ENCODE peak calls at places on chromosomes 6 and 20, in eight cellular contexts. X is heart right ventricle, N is cardiac muscle cell, B is left ventricle myocardium inferior, M is cardiac fibroblast, E is stomach, Y is HL-60, K is testis. C is an unnamed sample.

GRCh38 chr6:3228791-3229565 is 1.5 kb upstream of the TUBB2B start:
- DNase-seq in N (no peak), B (no peak), Y (no peak), X (no peak), K (no peak), M (no peak), E (no peak), C (peak; percentile 69)

GRCh38 chr6:72704979-72705378 is 83.1 kb downstream of the KCNQ5 start:
- DNase-seq in E (no peak), Y (no peak), N (peak; percentile 21), M (peak; percentile 11), B (no peak), K (no peak), X (no peak), C (no peak)

GRCh38 chr6:164419099-164419498 is 890.3 kb downstream of the C6orf118 start:
- DNase-seq in N (no peak), B (no peak), E (no peak), M (no peak), Y (no peak), X (no peak), K (no peak), C (no peak)

GRCh38 chr6:1825926-1826325 is 216.2 kb downstream of the FOXC1 start:
- DNase-seq in X (no peak), B (no peak), K (no peak), N (no peak), E (no peak), M (no peak), Y (no peak), C (no peak)

GRCh38 chr6:70194421-70194820 is 108.5 kb downstream of the COL9A1 start:
- DNase-seq in B (no peak), E (no peak), X (no peak), N (no peak), K (no peak), Y (no peak), M (no peak), C (no peak)

GRCh38 chr20:51335329-51335841 is 207.1 kb downstream of the NFATC2 start:
- DNase-seq in K (no peak), E (no peak), N (peak; percentile 93), Y (no peak), X (no peak), B (no peak), M (peak; percentile 99), C (no peak)

GRCh38 chr6:158311193-158311592 is 1.1 kb upstream of the TULP4 start:
- DNase-seq in K (peak; percentile 74), E (no peak), X (peak; percentile 25), Y (no peak), N (no peak), B (peak; percentile 17), M (peak; percentile 75), C (no peak)

GRCh38 chr20:17896771-17897369 is 71.7 kb downstream of the SNX5 start:
- DNase-seq in N (no peak), M (peak; percentile 11), B (no peak), Y (no peak), X (no peak), E (no peak), K (no peak), C (no peak)

GRCh38 chr20:41135888-41136243 is 1.5 kb upstream of the PLCG1 start:
- DNase-seq in N (no peak), X (no peak), E (no peak), M (no peak), B (no peak), K (no peak), Y (no peak), C (no peak)

GRCh38 chr6:105227292-105227628 is 47.4 kb upstream of the POPDC3 start:
- DNase-seq in E (no peak), Y (no peak), M (no peak), X (no peak), K (no peak), N (no peak), B (no peak), C (no peak)

GRCh38 chr20:58040447-58041290 is 187.8 kb downstream of the ANKRD60 start:
- DNase-seq in B (no peak), X (no peak), K (no peak), Y (no peak), M (no peak), N (no peak), E (no peak), C (no peak)

GRCh38 chr6:131627724-131628682 is at the start of gene MED23:
- DNase-seq in E (peak; percentile 97), Y (peak; percentile 84), M (peak; percentile 96), X (peak; percentile 95), N (peak; percentile 97), K (peak; percentile 94), B (peak; percentile 94), C (peak; percentile 97)

GRCh38 chr6:109372070-109372585 is 10.1 kb downstream of the CD164 start:
- DNase-seq in Y (no peak), N (no peak), B (no peak), E (no peak), K (no peak), X (no peak), M (peak; percentile 35), C (no peak)

GRCh38 chr20:38156888-38157634 is 8.0 kb downstream of the TGM2 start:
- DNase-seq in E (no peak), Y (no peak), B (peak; percentile 66), N (no peak), M (peak; percentile 15), K (no peak), X (peak; percentile 68), C (no peak)

GRCh38 chr6:138546733-138547185 is 47.5 kb upstream of the NHSL1 start:
- DNase-seq in B (no peak), M (peak; percentile 74), K (no peak), X (no peak), N (no peak), E (no peak), Y (no peak), C (no peak)

GRCh38 chr6:138480279-138480949 is 18.9 kb downstream of the NHSL1 start:
- DNase-seq in M (no peak), B (no peak), E (no peak), Y (no peak), X (no peak), K (no peak), N (no peak), C (no peak)

GRCh38 chr20:60624066-60624465 is 628.0 kb upstream of the CDH4 start:
- DNase-seq in N (no peak), K (no peak), E (no peak), B (no peak), X (no peak), M (no peak), Y (no peak), C (no peak)

GRCh38 chr20:60630609-60631008 is 621.5 kb upstream of the CDH4 start:
- DNase-seq in K (no peak), M (no peak), N (no peak), B (no peak), E (no peak), Y (no peak), X (no peak), C (no peak)

GRCh38 chr20:60629206-60629605 is 622.9 kb upstream of the CDH4 start:
- DNase-seq in X (no peak), E (no peak), K (no peak), B (no peak), Y (no peak), N (no peak), M (no peak), C (no peak)

GRCh38 chr20:60632420-60633262 is 619.4 kb upstream of the CDH4 start:
- DNase-seq in B (no peak), E (no peak), K (no peak), M (no peak), N (no peak), Y (no peak), X (no peak), C (no peak)

GRCh38 chr20:60627751-60628565 is 624.1 kb upstream of the CDH4 start:
- DNase-seq in N (no peak), X (no peak), M (no peak), B (no peak), E (no peak), K (no peak), Y (no peak), C (no peak)
- TF ChIP-seq CTCF in N (no peak), X (no peak), M (no peak), B (no peak), E (no peak), K (no peak), Y (no peak), C (no peak)

GRCh38 chr6:31328355-31328960 is 28.5 kb downstream of the HLA-B start:
- DNase-seq in K (no peak), X (no peak), N (no peak), Y (no peak), E (no peak), B (no peak), M (no peak), C (no peak)

GRCh38 chr6:31336872-31337496 is 20.0 kb downstream of the HLA-B start:
- DNase-seq in E (no peak), Y (no peak), K (no peak), X (no peak), M (peak; percentile 21), B (no peak), N (no peak), C (no peak)

DNA sequence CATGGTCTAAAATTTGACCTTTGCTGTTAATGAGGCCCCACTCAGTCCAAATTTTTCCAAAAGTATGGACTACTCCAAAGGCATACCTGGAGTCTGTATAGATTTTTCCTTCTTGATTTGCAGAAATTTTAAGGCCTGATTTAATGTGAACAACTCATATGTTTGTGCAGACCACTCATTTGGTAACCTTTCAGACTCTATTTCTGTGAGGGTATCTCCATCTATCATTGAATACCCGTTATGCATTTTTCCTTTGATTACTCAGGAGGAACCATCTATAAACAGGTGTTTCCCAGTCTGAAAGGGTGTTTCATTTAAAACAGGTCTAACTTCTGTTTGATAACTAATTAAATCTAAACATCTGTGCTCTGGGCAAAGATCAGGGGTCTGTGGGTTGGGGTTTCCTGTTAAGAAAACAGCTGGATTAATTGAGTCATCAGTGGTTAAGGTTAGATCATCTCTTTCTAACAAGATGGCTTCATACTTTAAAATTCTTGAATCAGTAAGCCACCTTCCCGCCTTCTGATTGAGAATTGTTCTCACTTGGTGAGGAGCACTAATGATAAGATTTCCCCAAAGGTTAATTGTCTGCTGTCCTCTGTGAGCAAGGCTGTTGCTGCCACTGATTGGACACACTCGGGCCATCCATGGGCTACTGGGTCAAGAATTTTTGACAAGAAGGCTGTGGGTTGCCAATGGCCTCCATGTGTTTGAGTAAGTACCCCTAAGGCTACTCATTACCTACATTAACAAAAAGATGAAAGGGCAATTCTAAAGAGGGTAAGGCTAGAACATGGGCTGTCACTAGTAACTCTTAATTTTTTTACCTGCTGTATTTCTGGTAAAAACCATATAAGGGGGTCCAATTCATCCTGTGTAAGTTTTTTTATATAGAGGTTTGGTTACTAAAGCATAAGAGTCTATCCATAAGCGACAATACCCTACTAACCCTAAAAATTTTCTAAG is 24.1 kb downstream of the HLA-B start:
- DNase-seq in E (no peak), K (no peak), X (no peak), M (no peak), Y (no peak), B (no peak), N (no peak), C (no peak)
- TF ChIP-seq CTCF in E (no peak), K (no peak), X (no peak), M (no peak), Y (no peak), B (no peak), N (no peak), C (no peak)

GRCh38 chr6:41557305-41557704 is 11.1 kb downstream of the FOXP4 start:
- DNase-seq in E (no peak), N (no peak), M (no peak), B (no peak), Y (no peak), X (no peak), K (no peak), C (no peak)
- TF ChIP-seq CTCF in E (no peak), N (no peak), M (no peak), B (no peak), Y (no peak), X (no peak), K (no peak), C (no peak)

GRCh38 chr6:47407295-47408281 is 70.0 kb upstream of the CD2AP start:
- DNase-seq in X (no peak), B (no peak), Y (no peak), E (no peak), M (peak; percentile 34), K (no peak), N (no peak), C (no peak)
- TF ChIP-seq CTCF in X (no peak), B (no peak), Y (no peak), E (no peak), M (no peak), K (no peak), N (no peak), C (no peak)

C was measured in upper lobe of right lung.